ENCODE peak calls at places on chromosomes 16 and 17, in ten cellular contexts. One of them, this sample, is unnamed.

GRCh38 chr16:12258806-12259205 is 282.3 kb downstream of the SNX29 start:
- DNase-seq in stimulated activated CD8-positive, alpha-beta memory T cell treated with anti-CD3 and anti-CD28 coated beads, Interleukin-7, amount 100 ng/mL, for 1 hour: no peak
- DNase-seq in activated CD4-positive, alpha-beta T cell treated with anti-CD3 and anti-CD28 coated beads for 48 hours: no peak
- DNase-seq in dermis microvascular lymphatic vessel endothelial cell: no peak
- DNase-seq in fibroblast of the aortic adventitia: no peak
- DNase-seq in stimulated activated CD4-positive, alpha-beta T cell treated with anti-CD3 and anti-CD28 coated beads, TNF-alpha, amount 100 ng/mL, for 1 hour: no peak
- DNase-seq in effector memory CD4-positive, alpha-beta T cell: no peak
- DNase-seq in effector memory CD8-positive, alpha-beta T cell: no peak
- DNase-seq in GM04503: no peak
- DNase-seq in activated CD8-positive, alpha-beta memory T cell treated with anti-CD3 and anti-CD28 coated beads for 24 hours: no peak
- DNase-seq in this sample: no peak

GRCh38 chr17:72511874-72512273 is 391.1 kb downstream of the SOX9 start:
- DNase-seq in stimulated activated CD8-positive, alpha-beta memory T cell treated with anti-CD3 and anti-CD28 coated beads, Interleukin-7, amount 100 ng/mL, for 1 hour: no peak
- DNase-seq in activated CD4-positive, alpha-beta T cell treated with anti-CD3 and anti-CD28 coated beads for 48 hours: no peak
- DNase-seq in dermis microvascular lymphatic vessel endothelial cell: no peak
- DNase-seq in fibroblast of the aortic adventitia: no peak
- DNase-seq in stimulated activated CD4-positive, alpha-beta T cell treated with anti-CD3 and anti-CD28 coated beads, TNF-alpha, amount 100 ng/mL, for 1 hour: no peak
- DNase-seq in effector memory CD4-positive, alpha-beta T cell: no peak
- DNase-seq in effector memory CD8-positive, alpha-beta T cell: no peak
- DNase-seq in GM04503: no peak
- DNase-seq in activated CD8-positive, alpha-beta memory T cell treated with anti-CD3 and anti-CD28 coated beads for 24 hours: no peak
- DNase-seq in this sample: no peak

GRCh38 chr17:75239778-75240393 is 21.5 kb downstream of the GGA3 start:
- DNase-seq in stimulated activated CD8-positive, alpha-beta memory T cell treated with anti-CD3 and anti-CD28 coated beads, Interleukin-7, amount 100 ng/mL, for 1 hour: no peak
- DNase-seq in activated CD4-positive, alpha-beta T cell treated with anti-CD3 and anti-CD28 coated beads for 48 hours: no peak
- DNase-seq in dermis microvascular lymphatic vessel endothelial cell: no peak
- DNase-seq in fibroblast of the aortic adventitia: no peak
- DNase-seq in stimulated activated CD4-positive, alpha-beta T cell treated with anti-CD3 and anti-CD28 coated beads, TNF-alpha, amount 100 ng/mL, for 1 hour: no peak
- DNase-seq in effector memory CD4-positive, alpha-beta T cell: no peak
- DNase-seq in effector memory CD8-positive, alpha-beta T cell: no peak
- DNase-seq in GM04503: no peak
- DNase-seq in activated CD8-positive, alpha-beta memory T cell treated with anti-CD3 and anti-CD28 coated beads for 24 hours: no peak
- DNase-seq in this sample: no peak

GRCh38 chr16:49575352-49576172 is 202.0 kb downstream of the C16orf78 start:
- DNase-seq in stimulated activated CD8-positive, alpha-beta memory T cell treated with anti-CD3 and anti-CD28 coated beads, Interleukin-7, amount 100 ng/mL, for 1 hour: no peak
- DNase-seq in activated CD4-positive, alpha-beta T cell treated with anti-CD3 and anti-CD28 coated beads for 48 hours: no peak
- DNase-seq in dermis microvascular lymphatic vessel endothelial cell: no peak
- DNase-seq in fibroblast of the aortic adventitia: no peak
- DNase-seq in stimulated activated CD4-positive, alpha-beta T cell treated with anti-CD3 and anti-CD28 coated beads, TNF-alpha, amount 100 ng/mL, for 1 hour: no peak
- DNase-seq in effector memory CD4-positive, alpha-beta T cell: no peak
- DNase-seq in effector memory CD8-positive, alpha-beta T cell: no peak
- DNase-seq in GM04503: no peak
- DNase-seq in activated CD8-positive, alpha-beta memory T cell treated with anti-CD3 and anti-CD28 coated beads for 24 hours: no peak
- DNase-seq in this sample: no peak

GRCh38 chr17:65556014-65556909 is 5.2 kb downstream of the AXIN2 start:
- DNase-seq in stimulated activated CD8-positive, alpha-beta memory T cell treated with anti-CD3 and anti-CD28 coated beads, Interleukin-7, amount 100 ng/mL, for 1 hour: peak; percentile 78
- DNase-seq in activated CD4-positive, alpha-beta T cell treated with anti-CD3 and anti-CD28 coated beads for 48 hours: peak; percentile 96
- DNase-seq in dermis microvascular lymphatic vessel endothelial cell: peak; percentile 28
- DNase-seq in fibroblast of the aortic adventitia: peak; percentile 64
- DNase-seq in stimulated activated CD4-positive, alpha-beta T cell treated with anti-CD3 and anti-CD28 coated beads, TNF-alpha, amount 100 ng/mL, for 1 hour: peak; percentile 80
- DNase-seq in effector memory CD4-positive, alpha-beta T cell: peak; percentile 73
- DNase-seq in effector memory CD8-positive, alpha-beta T cell: peak; percentile 87
- DNase-seq in GM04503: no peak
- DNase-seq in activated CD8-positive, alpha-beta memory T cell treated with anti-CD3 and anti-CD28 coated beads for 24 hours: peak; percentile 97
- DNase-seq in this sample: no peak

GRCh38 chr16:49000594-49000993 is 281.0 kb downstream of the CBLN1 start:
- DNase-seq in stimulated activated CD8-positive, alpha-beta memory T cell treated with anti-CD3 and anti-CD28 coated beads, Interleukin-7, amount 100 ng/mL, for 1 hour: no peak
- DNase-seq in activated CD4-positive, alpha-beta T cell treated with anti-CD3 and anti-CD28 coated beads for 48 hours: no peak
- DNase-seq in dermis microvascular lymphatic vessel endothelial cell: no peak
- DNase-seq in fibroblast of the aortic adventitia: no peak
- DNase-seq in stimulated activated CD4-positive, alpha-beta T cell treated with anti-CD3 and anti-CD28 coated beads, TNF-alpha, amount 100 ng/mL, for 1 hour: no peak
- DNase-seq in effector memory CD4-positive, alpha-beta T cell: no peak
- DNase-seq in effector memory CD8-positive, alpha-beta T cell: no peak
- DNase-seq in GM04503: no peak
- DNase-seq in activated CD8-positive, alpha-beta memory T cell treated with anti-CD3 and anti-CD28 coated beads for 24 hours: no peak
- DNase-seq in this sample: peak; percentile 49

GRCh38 chr16:56635441-56635967 is 3.0 kb upstream of the MT1A start:
- DNase-seq in stimulated activated CD8-positive, alpha-beta memory T cell treated with anti-CD3 and anti-CD28 coated beads, Interleukin-7, amount 100 ng/mL, for 1 hour: no peak
- DNase-seq in activated CD4-positive, alpha-beta T cell treated with anti-CD3 and anti-CD28 coated beads for 48 hours: no peak
- DNase-seq in dermis microvascular lymphatic vessel endothelial cell: no peak
- DNase-seq in fibroblast of the aortic adventitia: no peak
- DNase-seq in stimulated activated CD4-positive, alpha-beta T cell treated with anti-CD3 and anti-CD28 coated beads, TNF-alpha, amount 100 ng/mL, for 1 hour: no peak
- DNase-seq in effector memory CD4-positive, alpha-beta T cell: no peak
- DNase-seq in effector memory CD8-positive, alpha-beta T cell: no peak
- DNase-seq in GM04503: no peak
- DNase-seq in activated CD8-positive, alpha-beta memory T cell treated with anti-CD3 and anti-CD28 coated beads for 24 hours: no peak
- DNase-seq in this sample: no peak

GRCh38 chr16:71648921-71649320 is 22.9 kb downstream of the MARVELD3 start:
- DNase-seq in stimulated activated CD8-positive, alpha-beta memory T cell treated with anti-CD3 and anti-CD28 coated beads, Interleukin-7, amount 100 ng/mL, for 1 hour: no peak
- DNase-seq in activated CD4-positive, alpha-beta T cell treated with anti-CD3 and anti-CD28 coated beads for 48 hours: no peak
- DNase-seq in dermis microvascular lymphatic vessel endothelial cell: no peak
- DNase-seq in fibroblast of the aortic adventitia: no peak
- DNase-seq in stimulated activated CD4-positive, alpha-beta T cell treated with anti-CD3 and anti-CD28 coated beads, TNF-alpha, amount 100 ng/mL, for 1 hour: no peak
- DNase-seq in effector memory CD4-positive, alpha-beta T cell: no peak
- DNase-seq in effector memory CD8-positive, alpha-beta T cell: no peak
- DNase-seq in GM04503: no peak
- DNase-seq in activated CD8-positive, alpha-beta memory T cell treated with anti-CD3 and anti-CD28 coated beads for 24 hours: no peak
- DNase-seq in this sample: no peak

GRCh38 chr16:80526418-80527061 is 14.3 kb upstream of the DYNLRB2 start:
- DNase-seq in stimulated activated CD8-positive, alpha-beta memory T cell treated with anti-CD3 and anti-CD28 coated beads, Interleukin-7, amount 100 ng/mL, for 1 hour: no peak
- DNase-seq in activated CD4-positive, alpha-beta T cell treated with anti-CD3 and anti-CD28 coated beads for 48 hours: peak; percentile 65
- DNase-seq in dermis microvascular lymphatic vessel endothelial cell: peak; percentile 47
- DNase-seq in fibroblast of the aortic adventitia: peak; percentile 75
- DNase-seq in stimulated activated CD4-positive, alpha-beta T cell treated with anti-CD3 and anti-CD28 coated beads, TNF-alpha, amount 100 ng/mL, for 1 hour: no peak
- DNase-seq in effector memory CD4-positive, alpha-beta T cell: peak; percentile 9
- DNase-seq in effector memory CD8-positive, alpha-beta T cell: peak; percentile 53
- DNase-seq in GM04503: no peak
- DNase-seq in activated CD8-positive, alpha-beta memory T cell treated with anti-CD3 and anti-CD28 coated beads for 24 hours: peak; percentile 76
- DNase-seq in this sample: no peak

GRCh38 chr16:12548270-12548983 is 255.3 kb downstream of the CPPED1 start:
- DNase-seq in stimulated activated CD8-positive, alpha-beta memory T cell treated with anti-CD3 and anti-CD28 coated beads, Interleukin-7, amount 100 ng/mL, for 1 hour: no peak
- DNase-seq in activated CD4-positive, alpha-beta T cell treated with anti-CD3 and anti-CD28 coated beads for 48 hours: no peak
- DNase-seq in dermis microvascular lymphatic vessel endothelial cell: no peak
- DNase-seq in fibroblast of the aortic adventitia: no peak
- DNase-seq in stimulated activated CD4-positive, alpha-beta T cell treated with anti-CD3 and anti-CD28 coated beads, TNF-alpha, amount 100 ng/mL, for 1 hour: no peak
- DNase-seq in effector memory CD4-positive, alpha-beta T cell: no peak
- DNase-seq in effector memory CD8-positive, alpha-beta T cell: no peak
- DNase-seq in GM04503: no peak
- DNase-seq in activated CD8-positive, alpha-beta memory T cell treated with anti-CD3 and anti-CD28 coated beads for 24 hours: no peak
- DNase-seq in this sample: no peak

GRCh38 chr16:12257926-12258561 is 281.5 kb downstream of the SNX29 start:
- DNase-seq in stimulated activated CD8-positive, alpha-beta memory T cell treated with anti-CD3 and anti-CD28 coated beads, Interleukin-7, amount 100 ng/mL, for 1 hour: no peak
- DNase-seq in activated CD4-positive, alpha-beta T cell treated with anti-CD3 and anti-CD28 coated beads for 48 hours: no peak
- DNase-seq in dermis microvascular lymphatic vessel endothelial cell: no peak
- DNase-seq in fibroblast of the aortic adventitia: no peak
- DNase-seq in stimulated activated CD4-positive, alpha-beta T cell treated with anti-CD3 and anti-CD28 coated beads, TNF-alpha, amount 100 ng/mL, for 1 hour: no peak
- DNase-seq in effector memory CD4-positive, alpha-beta T cell: no peak
- DNase-seq in effector memory CD8-positive, alpha-beta T cell: no peak
- DNase-seq in GM04503: no peak
- DNase-seq in activated CD8-positive, alpha-beta memory T cell treated with anti-CD3 and anti-CD28 coated beads for 24 hours: no peak
- DNase-seq in this sample: no peak

GRCh38 chr17:40358323-40359038 is 6.1 kb downstream of the GJD3 start:
- DNase-seq in stimulated activated CD8-positive, alpha-beta memory T cell treated with anti-CD3 and anti-CD28 coated beads, Interleukin-7, amount 100 ng/mL, for 1 hour: peak; percentile 85
- DNase-seq in activated CD4-positive, alpha-beta T cell treated with anti-CD3 and anti-CD28 coated beads for 48 hours: peak; percentile 94
- DNase-seq in dermis microvascular lymphatic vessel endothelial cell: peak; percentile 57
- DNase-seq in fibroblast of the aortic adventitia: peak; percentile 89
- DNase-seq in stimulated activated CD4-positive, alpha-beta T cell treated with anti-CD3 and anti-CD28 coated beads, TNF-alpha, amount 100 ng/mL, for 1 hour: peak; percentile 80
- DNase-seq in effector memory CD4-positive, alpha-beta T cell: peak; percentile 71
- DNase-seq in effector memory CD8-positive, alpha-beta T cell: peak; percentile 90
- DNase-seq in GM04503: no peak
- DNase-seq in activated CD8-positive, alpha-beta memory T cell treated with anti-CD3 and anti-CD28 coated beads for 24 hours: peak; percentile 97
- DNase-seq in this sample: no peak

GRCh38 chr16:88533945-88534641 is 36.1 kb upstream of the ZC3H18 start:
- DNase-seq in stimulated activated CD8-positive, alpha-beta memory T cell treated with anti-CD3 and anti-CD28 coated beads, Interleukin-7, amount 100 ng/mL, for 1 hour: peak; percentile 64
- DNase-seq in activated CD4-positive, alpha-beta T cell treated with anti-CD3 and anti-CD28 coated beads for 48 hours: peak; percentile 83
- DNase-seq in dermis microvascular lymphatic vessel endothelial cell: peak; percentile 23
- DNase-seq in fibroblast of the aortic adventitia: peak; percentile 9
- DNase-seq in stimulated activated CD4-positive, alpha-beta T cell treated with anti-CD3 and anti-CD28 coated beads, TNF-alpha, amount 100 ng/mL, for 1 hour: peak; percentile 67
- DNase-seq in effector memory CD4-positive, alpha-beta T cell: peak; percentile 59
- DNase-seq in effector memory CD8-positive, alpha-beta T cell: peak; percentile 51
- DNase-seq in GM04503: no peak
- DNase-seq in activated CD8-positive, alpha-beta memory T cell treated with anti-CD3 and anti-CD28 coated beads for 24 hours: peak; percentile 93
- DNase-seq in this sample: no peak

GRCh38 chr16:11260596-11260966 is 4.6 kb upstream of the SOCS1 start:
- DNase-seq in stimulated activated CD8-positive, alpha-beta memory T cell treated with anti-CD3 and anti-CD28 coated beads, Interleukin-7, amount 100 ng/mL, for 1 hour: no peak
- DNase-seq in activated CD4-positive, alpha-beta T cell treated with anti-CD3 and anti-CD28 coated beads for 48 hours: no peak
- DNase-seq in dermis microvascular lymphatic vessel endothelial cell: no peak
- DNase-seq in fibroblast of the aortic adventitia: no peak
- DNase-seq in stimulated activated CD4-positive, alpha-beta T cell treated with anti-CD3 and anti-CD28 coated beads, TNF-alpha, amount 100 ng/mL, for 1 hour: no peak
- DNase-seq in effector memory CD4-positive, alpha-beta T cell: no peak
- DNase-seq in effector memory CD8-positive, alpha-beta T cell: no peak
- DNase-seq in GM04503: no peak
- DNase-seq in activated CD8-positive, alpha-beta memory T cell treated with anti-CD3 and anti-CD28 coated beads for 24 hours: no peak
- DNase-seq in this sample: no peak

GRCh38 chr17:19755821-19756510 is 7.9 kb upstream of the ALDH3A1 start:
- DNase-seq in stimulated activated CD8-positive, alpha-beta memory T cell treated with anti-CD3 and anti-CD28 coated beads, Interleukin-7, amount 100 ng/mL, for 1 hour: no peak
- DNase-seq in activated CD4-positive, alpha-beta T cell treated with anti-CD3 and anti-CD28 coated beads for 48 hours: no peak
- DNase-seq in dermis microvascular lymphatic vessel endothelial cell: no peak
- DNase-seq in fibroblast of the aortic adventitia: no peak
- DNase-seq in stimulated activated CD4-positive, alpha-beta T cell treated with anti-CD3 and anti-CD28 coated beads, TNF-alpha, amount 100 ng/mL, for 1 hour: no peak
- DNase-seq in effector memory CD4-positive, alpha-beta T cell: no peak
- DNase-seq in effector memory CD8-positive, alpha-beta T cell: no peak
- DNase-seq in GM04503: no peak
- DNase-seq in activated CD8-positive, alpha-beta memory T cell treated with anti-CD3 and anti-CD28 coated beads for 24 hours: no peak
- DNase-seq in this sample: no peak

GRCh38 chr17:38747385-38748328 is 479 bp downstream of the PCGF2 start:
- DNase-seq in stimulated activated CD8-positive, alpha-beta memory T cell treated with anti-CD3 and anti-CD28 coated beads, Interleukin-7, amount 100 ng/mL, for 1 hour: no peak
- DNase-seq in activated CD4-positive, alpha-beta T cell treated with anti-CD3 and anti-CD28 coated beads for 48 hours: no peak
- DNase-seq in dermis microvascular lymphatic vessel endothelial cell: no peak
- DNase-seq in fibroblast of the aortic adventitia: no peak
- DNase-seq in stimulated activated CD4-positive, alpha-beta T cell treated with anti-CD3 and anti-CD28 coated beads, TNF-alpha, amount 100 ng/mL, for 1 hour: no peak
- DNase-seq in effector memory CD4-positive, alpha-beta T cell: no peak
- DNase-seq in effector memory CD8-positive, alpha-beta T cell: no peak
- DNase-seq in GM04503: no peak
- DNase-seq in activated CD8-positive, alpha-beta memory T cell treated with anti-CD3 and anti-CD28 coated beads for 24 hours: no peak
- DNase-seq in this sample: no peak

GRCh38 chr17:71760062-71760720 is 360.6 kb upstream of the SOX9 start:
- DNase-seq in stimulated activated CD8-positive, alpha-beta memory T cell treated with anti-CD3 and anti-CD28 coated beads, Interleukin-7, amount 100 ng/mL, for 1 hour: no peak
- DNase-seq in activated CD4-positive, alpha-beta T cell treated with anti-CD3 and anti-CD28 coated beads for 48 hours: no peak
- DNase-seq in dermis microvascular lymphatic vessel endothelial cell: no peak
- DNase-seq in fibroblast of the aortic adventitia: no peak
- DNase-seq in stimulated activated CD4-positive, alpha-beta T cell treated with anti-CD3 and anti-CD28 coated beads, TNF-alpha, amount 100 ng/mL, for 1 hour: no peak
- DNase-seq in effector memory CD4-positive, alpha-beta T cell: no peak
- DNase-seq in effector memory CD8-positive, alpha-beta T cell: no peak
- DNase-seq in GM04503: no peak
- DNase-seq in activated CD8-positive, alpha-beta memory T cell treated with anti-CD3 and anti-CD28 coated beads for 24 hours: no peak
- DNase-seq in this sample: no peak

This sample was measured in vagina.